ENCODE peak calls at places on chromosomes 13 and 19, in four cellular contexts. One of them, this sample, is unnamed.

GRCh38 chr19:41089955-41090354 is 1.7 kb downstream of the CYP2A13 start:
- DNase-seq in WTC11: peak
- DNase-seq in K562: no peak
- DNase-seq in HepG2: no peak
- DNase-seq in this sample: no peak

GRCh38 chr19:38204096-38204495 is 19.9 kb downstream of the DPF1 start:
- DNase-seq in WTC11: no peak
- DNase-seq in K562: peak
- DNase-seq in HepG2: no peak
- DNase-seq in this sample: no peak

GRCh38 chr19:10353793-10354391 is 14.5 kb upstream of the ICAM3 start:
- DNase-seq in WTC11: peak
- DNase-seq in K562: peak
- DNase-seq in HepG2: no peak
- DNase-seq in this sample: peak

GRCh38 chr19:4581381-4582111 is 22.1 kb upstream of the SEMA6B start:
- DNase-seq in WTC11: peak
- DNase-seq in K562: peak
- DNase-seq in HepG2: no peak
- DNase-seq in this sample: no peak

GRCh38 chr13:70829748-70830147 is 721.5 kb upstream of the KLHL1 start:
- DNase-seq in WTC11: no peak
- DNase-seq in K562: no peak
- DNase-seq in HepG2: no peak
- DNase-seq in this sample: no peak

GRCh38 chr13:91817250-91817649 is 418.8 kb downstream of the GPC5 start:
- DNase-seq in WTC11: no peak
- DNase-seq in K562: peak
- DNase-seq in HepG2: peak
- DNase-seq in this sample: no peak

GRCh38 chr19:15241259-15241658 is 9.0 kb upstream of the EPHX3 start:
- DNase-seq in WTC11: no peak
- DNase-seq in K562: no peak
- DNase-seq in HepG2: no peak
- DNase-seq in this sample: no peak

GRCh38 chr19:42657551-42657950 is 62.8 kb upstream of the CEACAM8 start:
- DNase-seq in WTC11: no peak
- DNase-seq in K562: no peak
- DNase-seq in HepG2: no peak
- DNase-seq in this sample: no peak

GRCh38 chr19:46674416-46675178 is 13.6 kb upstream of the DACT3 start:
- DNase-seq in WTC11: peak
- DNase-seq in K562: peak
- DNase-seq in HepG2: no peak
- DNase-seq in this sample: peak

GRCh38 chr19:6446452-6446851 is 12.9 kb upstream of the SLC25A41 start:
- DNase-seq in WTC11: no peak
- DNase-seq in K562: no peak
- DNase-seq in HepG2: no peak
- DNase-seq in this sample: no peak
- TF ChIP-seq HMGXB4 in WTC11: no peak
- TF ChIP-seq HMGXB4 in K562: no peak
- TF ChIP-seq HMGXB4 in HepG2: no peak
- TF ChIP-seq HMGXB4 in this sample: no peak

GRCh38 chr13:37701306-37701705 is 102.7 kb upstream of the POSTN start:
- DNase-seq in WTC11: no peak
- DNase-seq in K562: no peak
- DNase-seq in HepG2: no peak
- DNase-seq in this sample: no peak
- TF ChIP-seq USF2 in WTC11: no peak
- TF ChIP-seq USF2 in K562: no peak
- TF ChIP-seq USF2 in HepG2: no peak
- TF ChIP-seq USF2 in this sample: no peak

GRCh38 chr13:104015646-104016396 is 949.6 kb upstream of the SLC10A2 start:
- DNase-seq in WTC11: no peak
- DNase-seq in K562: no peak
- DNase-seq in HepG2: no peak
- DNase-seq in this sample: no peak
- TF ChIP-seq HMGXB4 in WTC11: no peak
- TF ChIP-seq HMGXB4 in K562: no peak
- TF ChIP-seq HMGXB4 in HepG2: no peak
- TF ChIP-seq HMGXB4 in this sample: no peak

GRCh38 chr13:30895773-30896172 is 10.3 kb upstream of the MEDAG start:
- DNase-seq in WTC11: no peak
- DNase-seq in K562: no peak
- DNase-seq in HepG2: no peak
- DNase-seq in this sample: no peak
- TF ChIP-seq USF2 in WTC11: no peak
- TF ChIP-seq USF2 in K562: no peak
- TF ChIP-seq USF2 in HepG2: no peak
- TF ChIP-seq USF2 in this sample: no peak

GRCh38 chr19:18803550-18804138 is 12.5 kb upstream of the COMP start:
- DNase-seq in WTC11: no peak
- DNase-seq in K562: no peak
- DNase-seq in HepG2: no peak
- DNase-seq in this sample: no peak
- TF ChIP-seq HMGXB4 in WTC11: no peak
- TF ChIP-seq HMGXB4 in K562: no peak
- TF ChIP-seq HMGXB4 in HepG2: no peak
- TF ChIP-seq HMGXB4 in this sample: no peak

DNA sequence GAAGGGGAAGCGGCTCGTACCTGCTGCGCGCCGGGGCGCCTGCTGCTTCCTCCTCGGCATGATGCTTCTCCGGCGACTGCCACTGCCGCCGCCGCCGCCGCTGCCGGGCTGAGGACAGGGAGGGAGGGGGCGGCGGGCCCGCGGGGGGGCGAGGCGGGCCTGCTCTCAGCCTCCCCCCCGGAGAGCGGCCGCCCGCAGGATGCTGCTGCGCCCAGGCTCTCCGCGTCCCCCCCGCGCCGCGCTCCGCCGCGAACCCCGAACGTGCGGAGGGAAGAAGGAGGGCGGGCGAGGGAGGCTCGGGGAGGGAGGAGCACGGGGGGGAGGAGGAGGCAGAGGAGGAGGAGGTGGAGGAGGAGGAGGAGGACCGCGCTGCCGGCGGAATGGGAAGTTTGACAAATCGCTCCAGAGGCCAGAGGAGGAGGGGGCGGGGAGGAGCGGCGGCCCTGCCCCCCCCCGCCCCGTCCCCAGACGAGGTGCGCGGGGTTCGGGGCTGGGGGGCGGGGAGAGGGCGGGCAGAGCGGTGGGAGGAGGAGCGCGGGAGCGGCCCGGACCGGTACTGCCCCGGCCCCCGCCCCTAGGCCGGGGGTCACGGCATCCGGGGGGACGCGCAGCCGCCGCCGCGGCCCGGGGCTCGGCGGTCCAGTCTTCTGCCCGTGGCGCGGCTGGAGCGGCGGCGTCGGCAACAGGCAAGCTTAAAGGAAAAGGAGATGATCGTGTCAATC is at the start of gene TSHZ3:
- DNase-seq in WTC11: peak
- DNase-seq in K562: peak
- DNase-seq in HepG2: no peak
- DNase-seq in this sample: peak
- TF ChIP-seq USF2 in WTC11: no peak
- TF ChIP-seq USF2 in K562: no peak
- TF ChIP-seq USF2 in HepG2: no peak
- TF ChIP-seq USF2 in this sample: no peak